ENCODE peak calls at places on chromosomes 12 and 14, in six cellular contexts. D is pancreas, E is body of pancreas, H is fibroblast of lung, O is Caco-2, U is tibial artery. R is an unnamed sample.

GRCh38 chr14:23093104-23093503 is 1.8 kb downstream of the ACIN1 start:
- DNase-seq in U (no peak), H (no peak), E (no peak), O (no peak), D (no peak), R (no peak)

GRCh38 chr12:39427360-39427808 is 15.5 kb downstream of the KIF21A start:
- DNase-seq in U (no peak), D (no peak), H (peak), E (no peak), O (no peak), R (no peak)

GRCh38 chr14:99643343-99643742 is 1.6 kb upstream of the HHIPL1 start:
- DNase-seq in O (no peak), H (no peak), E (no peak), U (no peak), D (no peak), R (no peak)

GRCh38 chr12:12439636-12440035 is 82.8 kb downstream of the BORCS5 start:
- DNase-seq in O (peak), H (peak), D (no peak), U (no peak), E (no peak), R (no peak)

GRCh38 chr12:83573676-83574075 is 887.0 kb downstream of the TMTC2 start:
- DNase-seq in D (no peak), U (no peak), O (no peak), E (peak), H (peak), R (no peak)

GRCh38 chr12:77299001-77299400 is 233.6 kb upstream of the E2F7 start:
- DNase-seq in U (no peak), D (no peak), H (peak), O (no peak), E (no peak), R (no peak)

GRCh38 chr12:110330544-110330943 is 49.5 kb downstream of the ATP2A2 start:
- DNase-seq in D (no peak), U (no peak), O (no peak), H (peak), E (no peak), R (no peak)

GRCh38 chr12:64385468-64385867 is 5.1 kb downstream of the C12orf56 start:
- DNase-seq in E (no peak), U (no peak), D (no peak), H (peak), O (no peak), R (no peak)

GRCh38 chr14:31592619-31593018 is 31.4 kb downstream of the NUBPL start:
- DNase-seq in O (no peak), U (no peak), E (no peak), H (peak), D (no peak), R (no peak)

GRCh38 chr12:119115296-119115905 is 63.3 kb upstream of the HSPB8 start:
- DNase-seq in O (peak), U (no peak), D (no peak), H (peak), E (peak), R (no peak)

GRCh38 chr14:31241450-31242114 is 34.0 kb upstream of the HECTD1 start:
- DNase-seq in H (no peak), D (no peak), E (no peak), O (no peak), U (no peak), R (no peak)

DNA sequence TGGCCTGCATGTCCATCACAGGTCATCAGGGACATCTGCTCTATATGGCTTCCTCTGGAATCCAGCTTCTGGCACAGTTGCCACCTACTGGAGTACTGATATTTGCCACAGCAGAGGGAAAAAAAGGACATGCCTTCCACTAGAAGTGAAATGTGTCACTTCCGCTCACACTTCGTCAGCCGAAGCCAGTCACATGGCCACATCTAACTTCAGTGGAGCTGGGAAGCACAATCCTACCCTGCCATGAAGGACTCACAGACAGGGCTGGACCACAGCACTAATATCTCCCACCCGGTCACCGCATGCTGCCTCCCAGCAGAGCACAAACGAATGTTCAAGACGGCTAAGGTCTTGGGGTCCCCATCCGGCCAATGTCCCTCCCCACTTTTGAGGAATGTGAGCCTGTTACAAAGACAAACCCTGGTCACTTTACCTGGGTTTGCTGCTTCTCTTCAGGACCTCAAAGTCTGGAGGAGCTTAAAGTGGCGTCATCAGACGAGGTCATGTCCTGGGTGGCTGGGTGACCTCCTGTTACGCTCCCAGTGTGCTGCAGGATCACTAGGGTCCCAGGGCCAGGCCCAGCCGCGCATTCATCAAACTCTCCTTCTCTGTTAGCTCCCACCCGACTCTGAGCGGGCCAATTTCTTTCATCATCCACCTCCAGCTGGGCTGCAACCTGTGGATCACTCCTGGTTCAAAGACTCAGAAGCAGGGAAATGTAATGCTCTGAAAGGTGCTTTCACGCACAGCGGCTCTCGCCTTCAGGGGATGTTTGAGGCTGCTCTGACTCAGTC is 98.5 kb downstream of the GCH1 start:
- DNase-seq in D (no peak), E (no peak), H (no peak), O (no peak), U (no peak), R (no peak)
- TF ChIP-seq CTCF in D (no peak), E (no peak), H (no peak), O (no peak), U (no peak), R (no peak)

DNA sequence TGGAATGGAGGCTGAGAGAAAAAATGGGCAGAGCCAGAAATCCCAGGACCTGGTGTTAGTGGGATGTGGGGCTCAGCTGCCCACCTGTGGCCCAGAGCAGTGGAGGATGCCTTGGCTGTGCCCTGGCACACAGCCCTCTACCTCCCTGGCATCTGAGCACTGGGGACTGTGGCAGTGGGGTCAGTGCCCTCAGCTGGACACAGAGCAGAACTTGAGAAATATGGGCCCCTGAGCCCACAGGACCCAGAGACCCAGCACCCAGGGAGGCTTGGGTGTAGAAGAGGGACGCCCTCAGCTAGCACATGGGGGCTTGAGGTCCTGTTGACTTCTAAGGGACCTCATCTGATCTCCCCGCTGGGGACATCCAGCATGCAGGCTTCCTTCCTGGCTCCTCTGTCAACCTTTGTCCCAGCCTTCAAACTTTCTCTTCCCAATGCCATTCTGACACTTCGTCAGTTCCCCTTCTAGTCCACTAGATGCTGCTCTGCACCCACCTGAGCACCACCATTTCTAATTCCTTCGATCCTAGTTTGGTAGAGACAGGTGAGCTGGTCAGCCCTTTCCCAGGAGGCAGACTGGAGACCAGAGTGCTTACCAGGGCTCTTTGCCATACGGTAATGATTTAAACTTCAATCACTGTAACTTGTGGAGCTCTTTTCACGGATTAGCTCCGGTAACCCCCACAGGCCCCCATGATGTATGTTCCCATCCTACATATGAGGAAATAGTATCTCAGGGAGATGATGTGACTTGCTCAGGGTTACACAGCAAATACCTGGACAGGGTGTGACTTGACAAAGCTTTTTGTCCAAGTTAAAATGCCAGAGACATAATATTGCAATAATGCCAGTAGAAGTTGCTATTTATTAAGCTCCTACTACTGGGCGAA is 143.7 kb downstream of the ASCL4 start:
- DNase-seq in U (no peak), H (peak), O (peak), E (peak), D (peak), R (no peak)
- TF ChIP-seq CTCF in U (peak), H (peak), O (peak), E (peak), D (peak), R (no peak)

DNA sequence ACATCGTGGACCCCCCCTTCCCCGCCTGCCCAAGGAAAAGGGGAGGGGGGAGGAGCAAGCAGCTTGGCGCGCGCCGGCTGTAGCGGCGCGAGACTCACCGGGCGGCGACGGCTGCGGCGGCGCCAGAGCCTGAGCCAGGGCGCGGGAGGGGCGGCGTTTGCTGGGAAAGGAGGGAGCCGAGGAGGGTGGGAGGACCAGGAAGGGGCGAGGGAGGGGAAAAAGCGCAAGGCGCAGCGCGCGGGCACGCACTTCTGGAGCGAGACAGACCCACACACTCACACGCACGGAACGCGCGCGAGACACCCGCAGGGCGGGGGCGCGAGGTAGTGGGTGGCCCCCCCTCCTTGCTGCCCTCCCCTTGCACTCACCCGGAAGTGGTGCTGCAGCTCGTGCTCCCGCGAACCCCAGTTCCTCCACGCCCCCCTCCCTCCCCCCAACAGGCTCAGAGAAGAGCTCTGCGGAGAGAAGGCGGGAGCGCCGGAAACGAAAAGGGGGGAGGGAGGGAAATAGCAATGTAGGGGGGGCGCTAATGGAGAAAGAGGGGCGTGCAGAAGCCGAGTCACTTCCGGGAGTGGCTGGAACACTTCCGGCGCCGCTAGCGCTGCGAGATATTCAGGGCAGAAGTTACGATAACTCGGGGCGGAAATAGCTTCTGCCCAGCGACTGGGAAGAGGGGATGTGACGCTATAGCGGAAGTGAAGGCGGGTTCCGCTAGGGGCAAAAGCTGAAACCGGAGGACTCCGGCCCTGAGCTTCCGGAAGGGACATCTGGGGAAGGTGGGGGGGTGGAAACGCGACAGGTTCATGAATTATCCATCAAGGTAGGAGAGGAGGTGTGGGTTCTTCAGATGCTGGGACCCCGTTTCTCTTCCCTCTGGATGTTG is at the start of gene ZNF384:
- DNase-seq in U (peak), D (peak), E (peak), O (peak), H (peak), R (peak)
- TF ChIP-seq CTCF in U (peak), D (peak), E (peak), O (no peak), H (no peak), R (no peak)

DNA sequence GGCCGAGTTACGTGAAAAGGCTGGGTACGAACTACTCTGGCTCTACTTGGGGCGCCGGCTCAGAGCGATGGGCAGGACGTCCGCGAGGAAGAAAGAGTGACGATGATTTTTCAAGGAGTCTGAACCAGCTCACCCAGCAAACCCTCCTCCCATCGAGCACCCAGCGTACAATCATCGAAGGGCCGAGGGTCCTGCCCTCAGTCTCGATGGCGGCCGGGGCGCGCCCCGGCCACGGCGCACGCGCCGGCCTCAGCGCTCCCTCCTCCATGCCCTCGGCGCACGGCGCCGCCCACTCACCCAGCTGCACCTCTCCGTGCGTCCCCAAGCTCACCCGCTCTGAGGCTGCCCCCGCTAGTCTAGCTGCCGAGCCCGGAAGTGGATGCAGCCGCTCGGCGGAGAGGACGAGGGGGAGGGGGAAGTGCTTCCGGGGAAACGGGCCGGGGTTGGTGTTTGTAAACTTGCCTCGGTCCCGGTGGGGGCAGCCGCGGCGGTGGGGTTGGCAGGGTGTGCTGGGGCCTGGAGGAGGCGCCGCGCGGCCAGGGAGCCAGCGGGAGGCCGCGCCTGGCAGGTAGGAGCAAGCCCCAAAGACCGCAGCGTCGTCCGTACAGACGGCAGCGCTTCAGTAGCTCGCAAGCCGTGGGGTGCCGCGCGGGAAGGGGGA is at the start of the genes CSAD and ZNF740:
- DNase-seq in E (peak), D (peak), U (peak), O (peak), H (peak), R (peak)
- TF ChIP-seq CTCF in E (peak), D (no peak), U (no peak), O (no peak), H (no peak), R (no peak)

DNA sequence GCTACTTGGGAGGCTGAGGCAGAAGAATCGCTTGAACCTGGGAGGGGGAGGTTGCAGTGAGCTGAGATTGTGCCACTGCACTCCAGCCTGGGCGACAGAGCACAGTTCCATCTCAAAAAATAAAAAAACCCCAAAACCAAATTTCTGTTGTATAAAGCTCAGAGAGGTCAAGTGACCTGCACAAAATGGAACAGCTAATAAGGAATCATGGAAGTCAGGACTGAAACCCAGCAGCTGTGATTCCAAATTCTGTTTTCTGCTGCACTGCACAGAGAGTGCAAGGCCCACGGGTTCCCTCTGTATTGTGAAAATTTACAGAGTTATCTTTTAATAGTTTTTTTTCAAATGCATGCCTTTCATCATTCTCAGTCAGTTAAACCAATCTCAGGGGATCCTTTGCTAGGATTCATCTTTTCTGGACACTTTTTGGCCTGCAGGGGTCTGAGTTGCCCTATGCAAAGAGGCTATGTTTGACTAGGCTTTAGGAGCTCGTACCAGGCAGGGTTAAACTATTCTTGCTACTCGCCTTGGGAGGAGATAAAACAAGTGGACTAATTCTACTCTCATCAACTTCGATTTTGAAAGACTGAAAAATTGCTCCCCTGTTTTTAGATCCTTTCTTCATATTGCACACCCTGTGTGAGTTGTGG is 26.1 kb upstream of the AACS start:
- DNase-seq in E (no peak), D (no peak), U (no peak), O (peak), H (no peak), R (no peak)
- TF ChIP-seq CTCF in E (no peak), D (no peak), U (no peak), O (peak), H (no peak), R (no peak)

GRCh38 chr14:54579606-54580005 is 12.7 kb downstream of the SAMD4A start:
- DNase-seq in E (no peak), H (peak), O (no peak), U (no peak), D (no peak), R (no peak)

GRCh38 chr14:54584097-54584496 is 17.2 kb downstream of the SAMD4A start:
- DNase-seq in H (peak), D (no peak), E (no peak), U (no peak), O (no peak), R (no peak)

GRCh38 chr14:54585214-54585613 is 18.3 kb downstream of the SAMD4A start:
- DNase-seq in E (no peak), U (no peak), D (no peak), O (no peak), H (no peak), R (no peak)

GRCh38 chr14:54580933-54581332 is 14.0 kb downstream of the SAMD4A start:
- DNase-seq in U (no peak), D (no peak), E (no peak), H (no peak), O (no peak), R (no peak)

DNA sequence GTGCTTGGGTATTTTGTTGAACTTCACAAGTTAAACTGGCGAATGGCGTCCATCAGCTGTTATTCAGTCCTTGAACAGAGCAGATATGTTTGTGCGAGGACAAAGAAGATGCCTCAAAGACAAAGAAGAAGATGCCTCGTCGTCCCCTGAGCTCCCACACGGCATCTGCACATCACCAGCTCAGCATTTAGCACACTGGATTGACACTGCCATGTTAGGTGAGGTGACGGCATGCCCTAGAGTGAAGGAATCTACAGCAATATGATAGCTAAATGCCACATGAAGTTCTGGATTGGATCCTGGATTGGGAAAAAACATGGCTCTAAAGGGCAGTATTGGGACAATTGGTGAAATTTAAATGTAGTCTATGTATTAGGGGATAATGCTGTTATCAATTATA is 15.4 kb downstream of the SAMD4A start:
- DNase-seq in H (no peak), D (no peak), E (no peak), U (no peak), O (no peak), R (no peak)
- TF ChIP-seq CTCF in H (no peak), D (no peak), E (no peak), U (no peak), O (no peak), R (no peak)

R was measured in omental fat pad.